ENCODE peak calls at places on chromosomes 6 and 20, in four cellular contexts. I is esophagus muscularis mucosa, Z is transverse colon, B is stomach. O is an unnamed sample.

GRCh38 chr6:20313960-20314530 is 87.6 kb upstream of the E2F3 start:
- DNase-seq in I (no peak), Z (no peak), B (no peak), O (no peak)

GRCh38 chr20:34301587-34302311 is 1.4 kb downstream of the AHCY start:
- DNase-seq in I (no peak), Z (peak; percentile 10), B (no peak), O (no peak)

GRCh38 chr20:21323640-21324039 is 20.5 kb downstream of the XRN2 start:
- DNase-seq in I (no peak), Z (peak; percentile 15), B (no peak), O (no peak)

GRCh38 chr6:2103644-2104523 is 141.5 kb downstream of the GMDS start:
- DNase-seq in I (no peak), Z (no peak), B (no peak), O (no peak)

GRCh38 chr20:21712443-21713059 is 7.1 kb downstream of the PAX1 start:
- DNase-seq in I (no peak), Z (no peak), B (no peak), O (no peak)

GRCh38 chr6:119308048-119308570 is 41.5 kb downstream of the MAN1A1 start:
- DNase-seq in I (no peak), Z (no peak), B (no peak), O (no peak)

GRCh38 chr20:16283978-16284377 is 289.3 kb downstream of the KIF16B start:
- DNase-seq in I (peak; percentile 37), Z (no peak), B (no peak), O (no peak)

GRCh38 chr6:52409499-52409898 is 10.6 kb upstream of the EFHC1 start:
- DNase-seq in I (no peak), Z (no peak), B (no peak), O (no peak)

GRCh38 chr20:20448891-20449290 is 81.0 kb downstream of the INSM1 start:
- DNase-seq in I (no peak), Z (no peak), B (no peak), O (no peak)

GRCh38 chr6:106787327-106788196 is 158.2 kb downstream of the QRSL1 start:
- DNase-seq in I (no peak), Z (no peak), B (peak; percentile 67), O (no peak)

DNA sequence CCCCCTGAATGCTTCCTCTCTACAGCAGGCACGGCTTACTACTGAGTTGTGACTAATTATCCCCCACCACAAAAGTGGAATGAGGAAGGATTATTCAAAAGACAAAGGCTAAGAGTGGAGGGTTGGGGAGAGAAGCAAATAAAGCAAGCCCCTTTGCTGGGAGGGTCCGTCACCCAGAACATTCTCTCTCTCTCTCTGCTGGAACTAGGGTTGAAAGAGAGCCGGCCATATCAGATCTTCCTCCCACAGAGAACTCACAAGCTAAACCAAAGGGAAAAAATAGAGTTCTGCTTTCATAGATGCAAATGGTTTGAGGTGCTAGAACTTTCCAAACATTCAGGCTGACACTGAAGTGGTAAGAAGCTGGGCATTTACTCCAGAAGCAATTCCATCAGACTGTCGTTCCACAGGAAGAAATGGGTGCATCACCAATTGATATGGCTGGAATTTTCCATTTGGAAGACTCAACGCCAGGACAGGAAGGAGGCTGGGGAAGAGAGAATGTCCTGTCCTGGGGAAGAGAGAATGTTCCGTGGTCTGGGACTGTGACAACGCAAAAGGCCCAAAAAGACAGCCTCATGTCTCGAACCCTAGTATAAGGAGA is 7.9 kb downstream of the ZMYND8 start:
- DNase-seq in I (no peak), Z (no peak), B (no peak), O (no peak)
- H3K4me1 ChIP-seq in I (peaks cover 100% of the 10 kb centered on the region), Z (peaks cover 79% of the 10 kb centered on the region), B (peaks cover 77% of the 10 kb centered on the region), O (peaks cover 21% of the 10 kb centered on the region)

GRCh38 chr20:39107741-39108140 is 145.6 kb downstream of the DHX35 start:
- DNase-seq in I (no peak), Z (no peak), B (no peak), O (no peak)

GRCh38 chr20:39106791-39107190 is 144.6 kb downstream of the DHX35 start:
- DNase-seq in I (no peak), Z (no peak), B (no peak), O (no peak)

GRCh38 chr20:39103305-39103704 is 141.2 kb downstream of the DHX35 start:
- DNase-seq in I (no peak), Z (no peak), B (no peak), O (no peak)

GRCh38 chr20:39105551-39105950 is 143.4 kb downstream of the DHX35 start:
- DNase-seq in I (no peak), Z (no peak), B (no peak), O (no peak)

DNA sequence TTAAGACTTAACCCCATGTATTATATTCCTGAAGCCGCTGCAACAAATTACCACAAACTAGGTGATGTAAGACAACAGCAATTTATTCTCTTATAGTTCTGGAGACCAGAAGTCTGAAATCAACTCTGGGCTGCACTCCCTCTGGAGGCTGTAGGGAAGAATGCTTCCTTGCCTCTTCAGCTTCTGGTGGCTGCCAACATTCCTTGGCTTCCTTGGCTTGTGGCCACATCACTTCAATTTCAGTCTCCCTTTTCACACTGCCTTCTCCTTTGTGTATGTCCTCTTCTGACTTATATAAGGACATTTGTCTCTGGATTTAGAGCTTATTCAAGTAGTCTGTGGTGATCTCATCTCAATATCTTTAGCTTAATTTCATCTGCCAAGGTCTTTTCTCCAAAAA is 141.6 kb downstream of the DHX35 start:
- DNase-seq in I (no peak), Z (no peak), B (no peak), O (no peak)
- TF ChIP-seq CTCF in I (no peak), Z (no peak), B (no peak), O (no peak)

DNA sequence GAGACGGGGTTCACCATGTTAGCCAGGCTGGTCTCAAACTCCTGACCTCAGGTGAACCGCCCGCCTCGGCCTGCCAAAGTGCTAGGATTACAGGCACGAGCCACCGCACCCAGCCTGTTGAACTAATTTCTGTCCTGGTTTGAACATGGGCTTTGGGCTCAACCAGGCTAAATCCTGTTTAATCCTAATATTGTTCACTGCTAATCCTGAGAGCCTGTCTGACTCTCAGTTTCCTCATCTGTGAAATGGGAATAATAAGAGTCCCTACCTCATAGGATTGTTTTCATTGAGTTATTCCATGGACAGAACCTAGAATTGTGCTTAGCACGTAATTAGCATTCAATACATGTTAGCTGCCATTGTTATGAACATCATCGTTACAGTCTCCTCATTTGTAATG is 17.4 kb downstream of the TM9SF4 start:
- DNase-seq in I (no peak), Z (no peak), B (no peak), O (no peak)
- TF ChIP-seq POLR2AphosphoS5 in I (no peak), Z (no peak), B (no peak), O (no peak)

GRCh38 chr6:5293692-5294091 is 32.4 kb downstream of the FARS2 start:
- DNase-seq in I (no peak), Z (no peak), B (no peak), O (no peak)
- H3K4me1 ChIP-seq in I (peaks cover 18% of the 10 kb centered on the region), Z (peaks cover 7% of the 10 kb centered on the region), B (peaks cover 10% of the 10 kb centered on the region), O (no peaks in the 10 kb centered on the region)

GRCh38 chr6:130385059-130385695 is 19.4 kb downstream of the TMEM200A start:
- DNase-seq in I (no peak), Z (no peak), B (no peak), O (no peak)

GRCh38 chr6:130382872-130383490 is 17.2 kb downstream of the TMEM200A start:
- DNase-seq in I (no peak), Z (no peak), B (no peak), O (no peak)

GRCh38 chr6:130381012-130381411 is 15.2 kb downstream of the TMEM200A start:
- DNase-seq in I (no peak), Z (no peak), B (no peak), O (no peak)

GRCh38 chr6:130377911-130378310 is 12.1 kb downstream of the TMEM200A start:
- DNase-seq in I (no peak), Z (peak; percentile 65), B (no peak), O (no peak)

GRCh38 chr6:130381459-130382380 is 15.9 kb downstream of the TMEM200A start:
- DNase-seq in I (no peak), Z (no peak), B (no peak), O (no peak)
- TF ChIP-seq CTCF in I (no peak), Z (no peak), B (no peak), O (no peak)

GRCh38 chr20:24913076-24913628 is 35.9 kb upstream of the CST7 start:
- DNase-seq in I (no peak), Z (no peak), B (no peak), O (peak; percentile 1)
- TF ChIP-seq POLR2AphosphoS5 in I (no peak), Z (no peak), B (no peak), O (no peak)

GRCh38 chr6:158812611-158813010 is 6.6 kb downstream of the EZR start:
- DNase-seq in I (no peak), Z (no peak), B (peak; percentile 25), O (no peak)

GRCh38 chr6:158810149-158811095 is 8.7 kb downstream of the EZR start:
- DNase-seq in I (no peak), Z (no peak), B (no peak), O (no peak)

GRCh38 chr6:158815915-158816314 is 3.3 kb downstream of the EZR start:
- DNase-seq in I (no peak), Z (no peak), B (no peak), O (no peak)

GRCh38 chr6:158815379-158815724 is 3.8 kb downstream of the EZR start:
- DNase-seq in I (no peak), Z (no peak), B (peak; percentile 24), O (no peak)

DNA sequence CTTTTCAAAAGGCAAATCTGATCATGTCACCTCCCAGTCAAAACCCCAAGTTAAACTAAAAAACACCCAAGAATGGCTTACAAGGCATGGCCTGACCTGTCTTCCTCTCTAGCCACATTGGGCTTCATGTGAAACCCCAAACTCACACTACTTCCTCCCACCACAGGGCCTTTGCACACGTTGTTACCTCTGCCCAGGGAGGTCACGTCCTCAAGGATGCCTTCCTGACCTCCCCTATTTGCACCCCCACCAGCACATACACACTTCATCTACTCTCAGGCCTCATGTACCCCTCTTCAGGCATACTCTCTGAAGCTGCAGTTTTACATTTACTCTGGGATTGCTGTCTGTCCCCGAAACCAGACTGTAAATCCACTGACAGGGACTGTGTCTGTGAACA is 6.1 kb downstream of the EZR start:
- DNase-seq in I (no peak), Z (no peak), B (peak; percentile 22), O (no peak)
- H3K4me1 ChIP-seq in I (peaks cover 95% of the 10 kb centered on the region), Z (peaks cover 91% of the 10 kb centered on the region), B (peaks cover 65% of the 10 kb centered on the region), O (peaks cover 41% of the 10 kb centered on the region)

DNA sequence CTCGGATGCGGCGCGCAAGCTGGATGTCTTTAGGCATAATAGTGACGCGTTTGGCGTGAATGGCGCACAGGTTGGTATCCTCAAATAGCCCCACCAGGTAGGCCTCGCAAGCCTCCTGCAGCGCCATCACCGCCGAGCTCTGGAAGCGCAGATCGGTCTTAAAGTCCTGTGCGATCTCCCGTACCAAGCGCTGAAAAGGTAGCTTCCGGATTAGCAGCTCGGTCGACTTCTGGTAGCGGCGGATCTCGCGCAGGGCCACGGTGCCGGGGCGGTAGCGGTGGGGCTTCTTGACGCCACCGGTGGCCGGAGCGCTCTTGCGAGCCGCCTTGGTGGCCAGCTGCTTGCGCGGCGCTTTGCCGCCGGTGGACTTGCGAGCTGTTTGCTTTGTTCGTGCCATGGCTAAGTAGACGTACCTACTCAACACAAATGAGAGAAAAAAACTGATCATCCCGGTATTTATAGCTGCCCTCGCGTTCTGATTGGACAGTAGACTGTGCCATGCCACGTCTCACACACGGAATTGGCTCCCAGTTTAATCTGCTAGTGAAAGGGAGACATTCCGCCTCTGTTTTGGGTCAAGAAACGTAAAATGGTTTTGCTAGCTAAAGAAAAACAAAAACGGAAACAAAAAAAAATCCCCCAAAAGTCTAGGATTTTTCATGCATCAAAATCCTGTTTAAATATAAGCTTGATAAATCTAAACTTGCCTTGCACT is 40.1 kb downstream of the OR2B2 start:
- DNase-seq in I (no peak), Z (peak; percentile 84), B (peak; percentile 85), O (peak; percentile 80)
- TF ChIP-seq CTCF in I (no peak), Z (no peak), B (peak; percentile 7), O (no peak)

O was measured in prostate gland.